ENCODE peak calls at places on chromosomes 5 and 9, in nine cellular contexts. O is tibial nerve, T is heart right ventricle, J is BE2C, H is psoas muscle, I is left ventricle myocardium inferior, K is WERI-Rb-1, W is neural progenitor cell, S is ovary. R is an unnamed sample. For H3K27me3, the result is how much of the 10 kb centered on the place peaks cover.

GRCh38 chr5:145130996-145131395 is 704.1 kb downstream of the PRELID2 start:
- DNase-seq in K (no peak), I (no peak), W (no peak), O (no peak), J (no peak), H (no peak), S (no peak), T (no peak), R (no peak)

GRCh38 chr5:169576181-169576598 is 7.4 kb upstream of the SPDL1 start:
- DNase-seq in H (no peak), O (no peak), J (no peak), S (no peak), W (no peak), K (no peak), T (no peak), I (no peak), R (no peak)

GRCh38 chr9:76101945-76102344 is 211.5 kb downstream of the PCSK5 start:
- DNase-seq in K (no peak), S (no peak), J (no peak), W (no peak), H (no peak), T (no peak), O (no peak), I (no peak), R (no peak)

GRCh38 chr9:21561502-21561901 is 79.4 kb upstream of the IFNE start:
- DNase-seq in I (no peak), H (no peak), W (no peak), O (no peak), K (no peak), S (no peak), T (no peak), J (no peak), R (no peak)

GRCh38 chr5:73370620-73371583 is 77.7 kb downstream of the FOXD1 start:
- DNase-seq in I (no peak), S (no peak), H (no peak), O (no peak), K (no peak), W (no peak), J (peak), T (no peak), R (no peak)

GRCh38 chr5:38193015-38193581 is 65.3 kb upstream of the EGFLAM start:
- DNase-seq in W (peak), T (peak), H (peak), J (peak), I (peak), O (peak), K (peak), S (peak), R (peak)

GRCh38 chr9:99601506-99601905 is 220.2 kb upstream of the NR4A3 start:
- DNase-seq in J (no peak), O (no peak), T (no peak), I (no peak), S (no peak), H (no peak), W (no peak), K (no peak), R (no peak)

GRCh38 chr9:14488421-14489190 is 174.7 kb upstream of the NFIB start:
- DNase-seq in H (no peak), O (no peak), S (no peak), K (no peak), W (no peak), J (no peak), I (no peak), T (no peak), R (no peak)

GRCh38 chr5:83055166-83055565 is 22.0 kb downstream of the TMEM167A start:
- DNase-seq in W (no peak), S (no peak), K (no peak), O (no peak), I (no peak), H (no peak), J (no peak), T (no peak), R (no peak)

GRCh38 chr9:95044731-95045508 is 272.6 kb downstream of the FANCC start:
- DNase-seq in I (peak), T (peak), S (no peak), W (peak), K (no peak), H (peak), O (no peak), J (peak), R (no peak)

GRCh38 chr9:137049544-137050449 is 3.8 kb upstream of the NPDC1 start:
- DNase-seq in K (peak), W (peak), S (no peak), I (no peak), H (no peak), J (peak), O (peak), T (no peak), R (peak)
- H3K27me3 ChIP-seq in K (under half), W (half or more), S (under half), I (half or more), H (half or more), J (under half), O (under half), T (half or more), R (under half)

GRCh38 chr9:125277411-125277810 is 15.8 kb downstream of the GAPVD1 start:
- DNase-seq in J (no peak), I (no peak), K (no peak), W (no peak), S (no peak), O (no peak), H (no peak), T (no peak), R (no peak)
- H3K27me3 ChIP-seq in J (under half), I (under half), K (under half), W (under half), S (under half), O (under half), H (under half), T (under half), R (under half)

GRCh38 chr5:76718381-76718832 is 2.5 kb downstream of the F2R start:
- DNase-seq in T (no peak), K (no peak), J (no peak), S (no peak), H (no peak), W (no peak), O (no peak), I (no peak), R (no peak)
- H3K27me3 ChIP-seq in T (under half), K (under half), J (half or more), S (under half), H (under half), W (under half), O (under half), I (under half), R (under half)

DNA sequence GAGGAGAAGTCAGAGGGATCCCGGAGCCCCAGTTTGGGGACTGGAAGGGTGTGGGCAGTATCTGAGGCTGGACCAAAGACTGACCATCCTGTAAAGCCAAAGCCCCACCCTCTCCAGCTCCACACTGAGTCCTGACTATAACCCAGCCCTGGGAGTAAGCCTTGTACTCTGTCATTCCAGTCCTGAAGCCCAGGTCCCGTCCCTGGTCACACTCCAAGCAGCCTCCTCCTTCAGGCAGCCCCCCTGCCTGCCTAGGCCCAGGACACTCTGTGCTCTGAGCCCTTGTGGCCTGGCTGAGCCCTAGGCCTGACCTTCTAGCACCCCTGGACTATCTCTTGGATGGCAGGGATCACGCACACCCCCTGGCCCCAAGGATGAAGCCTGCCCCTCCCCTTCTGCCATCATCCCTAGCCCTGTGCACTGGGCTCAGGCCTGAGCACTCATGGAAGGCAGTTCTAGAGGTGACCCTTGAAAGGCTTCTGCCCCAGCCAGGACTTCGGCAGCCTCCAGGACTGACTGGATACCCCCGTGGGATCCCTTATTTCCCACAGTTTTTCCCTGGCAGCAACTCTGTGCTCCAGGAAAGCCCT is 28.0 kb upstream of the ENHO start:
- DNase-seq in I (no peak), T (no peak), W (no peak), H (no peak), K (no peak), J (no peak), O (no peak), S (no peak), R (peak)
- H3K27me3 ChIP-seq in I (under half), T (under half), W (under half), H (under half), K (under half), J (under half), O (under half), S (under half), R (under half)

DNA sequence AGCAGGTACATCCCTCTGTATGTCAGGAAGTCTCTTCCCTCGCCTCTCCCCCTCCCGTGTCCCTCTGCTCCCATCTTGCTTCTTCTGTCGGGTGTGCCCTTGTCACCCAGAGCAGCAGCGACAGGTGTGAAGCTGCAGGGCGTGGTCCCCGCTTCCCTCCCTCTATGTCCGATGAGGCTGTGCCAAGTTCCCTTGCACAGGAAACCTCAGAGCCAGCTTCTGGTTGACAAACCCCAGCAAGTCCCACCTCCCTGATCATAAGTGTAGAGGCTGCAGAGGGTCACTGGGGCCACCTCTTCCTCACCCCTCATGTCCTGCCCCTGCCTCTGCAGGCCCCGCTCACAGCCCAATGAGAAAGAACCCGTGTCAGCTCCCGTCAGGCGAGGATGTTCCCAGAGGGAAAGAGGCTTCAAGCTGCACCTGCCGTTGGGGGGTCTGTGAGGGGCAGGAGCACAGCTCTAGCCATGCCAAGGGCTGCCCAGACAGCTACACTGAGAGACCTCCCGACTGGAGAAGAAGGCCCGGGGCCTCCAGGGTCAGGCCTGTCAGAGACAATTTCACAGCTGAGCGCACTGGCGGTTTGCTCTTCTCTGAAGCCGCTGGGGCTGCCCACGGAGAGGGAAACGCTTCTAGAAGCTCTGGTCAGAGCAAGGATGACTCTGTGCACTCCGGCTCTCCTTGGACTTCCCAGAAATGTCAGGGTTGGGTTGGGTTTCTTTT is 73.3 kb downstream of the AK8 start:
- DNase-seq in J (peak), W (peak), K (peak), O (no peak), T (no peak), S (no peak), I (no peak), H (no peak), R (no peak)
- H3K27me3 ChIP-seq in J (under half), W (under half), K (under half), O (under half), T (under half), S (under half), I (under half), H (under half), R (under half)

DNA sequence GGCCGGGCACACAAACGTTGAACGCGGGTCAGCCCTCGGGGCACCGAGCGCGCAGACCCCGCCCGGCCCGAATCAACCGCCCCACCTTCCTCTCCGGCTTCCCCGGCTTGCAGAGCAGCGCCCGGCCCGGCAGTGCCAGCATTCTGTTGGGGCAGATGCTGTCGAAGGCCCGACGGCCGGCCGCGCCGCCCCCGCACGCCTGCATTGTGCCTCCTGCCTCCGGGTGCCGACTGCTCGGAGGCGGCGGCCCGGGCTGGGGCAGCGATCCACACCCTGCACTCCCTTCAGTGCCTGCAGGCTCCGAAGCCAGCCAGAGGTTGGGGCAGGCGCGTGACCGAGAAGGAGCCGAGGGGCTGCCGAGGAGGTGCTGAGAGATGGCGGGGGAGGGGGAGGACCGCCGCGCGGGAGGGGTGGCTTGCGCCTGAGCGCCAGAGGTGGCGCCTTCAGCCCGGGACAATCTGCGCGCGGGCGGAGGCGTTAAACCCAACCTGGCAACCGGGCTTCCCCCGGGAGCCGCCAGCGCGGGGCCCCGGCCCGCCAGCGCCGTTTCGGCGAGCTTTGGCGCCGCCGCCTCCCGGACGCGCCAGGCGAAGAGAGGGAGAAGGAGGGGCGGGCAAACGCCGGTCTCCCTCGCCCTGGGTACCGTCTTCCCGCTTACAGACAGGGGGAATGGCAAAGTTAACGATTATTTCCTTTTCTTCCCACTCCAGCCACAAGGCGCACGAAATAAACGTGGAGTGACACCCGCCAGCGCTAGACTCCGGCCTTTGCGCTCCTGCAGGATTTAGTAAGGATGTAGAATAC is at the start of gene MCIDAS:
- DNase-seq in I (peak), S (no peak), W (peak), T (peak), K (peak), O (no peak), H (no peak), J (peak), R (peak)
- H3K27me3 ChIP-seq in I (half or more), S (under half), W (half or more), T (half or more), K (half or more), O (half or more), H (half or more), J (half or more), R (half or more)

GRCh38 chr5:141758316-141758965 is 76.4 kb upstream of the ARAP3 start:
- DNase-seq in K (peak), S (no peak), I (no peak), W (peak), J (no peak), T (no peak), H (no peak), O (no peak), R (no peak)

GRCh38 chr5:141753971-141754713 is 72.1 kb upstream of the ARAP3 start:
- DNase-seq in K (no peak), I (no peak), T (no peak), S (no peak), W (peak), J (no peak), H (no peak), O (peak), R (no peak)

GRCh38 chr5:141756196-141756595 is 74.2 kb upstream of the ARAP3 start:
- DNase-seq in W (no peak), S (no peak), I (no peak), H (no peak), O (no peak), T (no peak), J (no peak), K (no peak), R (no peak)

GRCh38 chr5:141760193-141760592 is 78.2 kb upstream of the ARAP3 start:
- DNase-seq in O (no peak), I (no peak), H (no peak), T (no peak), W (no peak), J (peak), S (no peak), K (no peak), R (no peak)

DNA sequence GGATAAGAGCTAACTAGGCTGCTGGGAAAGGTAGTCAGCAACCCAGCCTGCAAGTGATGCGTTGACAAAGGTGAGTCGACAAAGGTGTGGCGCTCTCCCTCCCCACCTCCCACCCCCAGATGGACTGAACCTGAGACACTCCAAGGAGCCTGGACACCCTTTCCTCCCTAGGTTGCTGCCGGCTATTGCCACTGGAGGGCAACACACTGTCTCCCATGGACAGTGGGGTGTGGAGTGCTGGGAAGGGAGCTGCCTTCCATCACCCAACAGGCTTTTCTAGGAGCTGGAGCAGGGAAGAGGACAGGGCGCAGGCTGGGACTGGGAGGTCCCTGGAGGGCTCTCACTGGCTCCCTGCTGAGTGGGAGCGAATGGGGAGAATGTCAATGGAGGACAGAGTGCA is 75.4 kb upstream of the ARAP3 start:
- DNase-seq in S (no peak), K (peak), J (peak), O (no peak), I (no peak), T (no peak), W (peak), H (no peak), R (peak)
- H3K27me3 ChIP-seq in S (under half), K (under half), J (under half), O (half or more), I (half or more), T (under half), W (under half), H (half or more), R (under half)

DNA sequence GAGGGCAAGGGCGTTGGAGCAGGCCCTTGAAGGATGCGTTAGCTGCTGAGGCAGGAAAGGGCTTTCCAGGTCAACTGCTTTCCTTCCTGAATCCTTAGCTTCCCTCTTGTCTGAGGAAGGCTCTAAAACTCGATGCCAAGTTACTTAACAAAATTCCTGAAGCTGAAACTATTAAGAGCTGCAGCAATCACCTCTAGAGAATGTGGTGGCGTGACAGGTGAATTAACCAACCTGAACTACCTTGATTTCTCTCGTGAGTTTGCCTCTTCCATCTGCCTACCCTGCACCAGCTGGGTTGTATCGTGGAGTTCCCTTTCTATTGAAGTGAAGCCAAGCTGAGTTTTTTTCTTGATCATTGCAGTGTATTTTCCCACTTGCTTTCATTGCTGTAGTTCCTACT is 96.1 kb downstream of the PDE8B start:
- DNase-seq in K (no peak), I (no peak), J (no peak), S (no peak), W (no peak), H (no peak), O (no peak), T (no peak), R (no peak)
- H3K27me3 ChIP-seq in K (under half), I (under half), J (under half), S (under half), W (under half), H (under half), O (under half), T (under half), R (under half)

GRCh38 chr5:139600336-139600949 is 39.3 kb downstream of the UBE2D2 start:
- DNase-seq in I (no peak), S (no peak), J (no peak), O (no peak), K (no peak), T (no peak), H (no peak), W (no peak), R (no peak)
- H3K27me3 ChIP-seq in I (under half), S (under half), J (under half), O (under half), K (under half), T (under half), H (under half), W (under half), R (under half)

R was measured in SK-N-SH.